ENCODE peak calls at places on chromosomes 6 and 20, in eight cellular contexts. L is psoas muscle; Q is coronary artery; E is heart right ventricle; R is CD8-positive, alpha-beta T cell; P is pancreas; O is tibial artery; Y is neural progenitor cell. K is an unnamed sample.

GRCh38 chr6:110595112-110595511 is 118.7 kb upstream of the SLC22A16 start:
- DNase-seq in O (no peak), R (no peak), E (no peak), L (no peak), Q (no peak), Y (no peak), P (no peak), K (no peak)

GRCh38 chr6:49453221-49453620 is 9.8 kb downstream of the MMUT start:
- DNase-seq in E (no peak), P (no peak), R (no peak), Q (no peak), O (no peak), Y (no peak), L (no peak), K (no peak)

GRCh38 chr20:20814685-20815084 is 102.2 kb upstream of the RALGAPA2 start:
- DNase-seq in Y (peak), R (no peak), Q (no peak), L (no peak), O (no peak), E (no peak), P (no peak), K (no peak)

GRCh38 chr6:107488875-107489635 is 862 bp upstream of the SOBP start:
- DNase-seq in L (peak), Q (peak), O (peak), E (peak), R (no peak), P (peak), Y (peak), K (no peak)

GRCh38 chr6:26271640-26272090 is 93.3 kb upstream of the BTN3A2 start:
- DNase-seq in E (no peak), R (no peak), Y (no peak), Q (no peak), O (no peak), L (no peak), P (no peak), K (no peak)

GRCh38 chr6:107822154-107823046 is 1.7 kb downstream of the SCML4 start:
- DNase-seq in P (no peak), Q (peak), L (no peak), E (no peak), Y (no peak), O (no peak), R (no peak), K (no peak)

GRCh38 chr20:703426-703825 is 27.8 kb upstream of the SCRT2 start:
- DNase-seq in P (no peak), Q (peak), R (no peak), E (no peak), O (peak), L (no peak), Y (no peak), K (no peak)

GRCh38 chr6:39353698-39354315 is 31.3 kb upstream of the KCNK16 start:
- DNase-seq in R (no peak), Y (no peak), L (no peak), E (no peak), O (peak), Q (no peak), P (no peak), K (no peak)

GRCh38 chr6:89610149-89610642 is 28.4 kb downstream of the LYRM2 start:
- DNase-seq in Y (peak), L (peak), O (peak), E (peak), R (peak), Q (no peak), P (peak), K (no peak)

GRCh38 chr6:7087491-7087979 is 20.2 kb upstream of the RREB1 start:
- DNase-seq in Y (no peak), E (no peak), O (no peak), R (no peak), L (no peak), Q (no peak), P (no peak), K (no peak)

GRCh38 chr6:130515306-130515705 is 149.5 kb downstream of the TMEM200A start:
- DNase-seq in E (no peak), O (no peak), L (no peak), Q (no peak), R (no peak), P (no peak), Y (no peak), K (no peak)

GRCh38 chr6:132961610-132962009 is 147.2 kb downstream of the RPS12 start:
- DNase-seq in Y (peak), P (no peak), L (no peak), O (no peak), R (no peak), E (no peak), Q (no peak), K (no peak)

GRCh38 chr6:146850238-146850896 is 251.6 kb downstream of the ADGB start:
- DNase-seq in Y (no peak), E (no peak), P (no peak), R (no peak), L (no peak), O (no peak), Q (no peak), K (peak)

GRCh38 chr20:21096321-21097043 is 9.7 kb downstream of the LINC00237 start:
- DNase-seq in Q (no peak), O (no peak), P (no peak), E (no peak), R (no peak), Y (peak), L (no peak), K (no peak)

GRCh38 chr6:22737331-22737730 is 168.0 kb downstream of the HDGFL1 start:
- DNase-seq in P (peak), E (peak), Y (peak), R (no peak), O (no peak), Q (no peak), L (no peak), K (no peak)

GRCh38 chr6:1839315-1839714 is 229.6 kb downstream of the FOXC1 start:
- DNase-seq in P (no peak), O (no peak), R (no peak), Q (no peak), E (no peak), L (no peak), Y (no peak), K (no peak)

GRCh38 chr6:9334979-9335378 is 899.6 kb upstream of the SLC35B3 start:
- DNase-seq in Q (no peak), O (no peak), P (no peak), Y (no peak), E (no peak), R (no peak), L (no peak), K (no peak)

GRCh38 chr20:49705358-49705757 is 8.3 kb downstream of the B4GALT5 start:
- DNase-seq in E (no peak), Q (no peak), R (no peak), Y (no peak), L (no peak), P (no peak), O (no peak), K (no peak)

GRCh38 chr6:98037571-98037970 is 754.6 kb upstream of the MMS22L start:
- DNase-seq in Y (no peak), P (no peak), R (no peak), E (no peak), L (no peak), O (no peak), Q (no peak), K (no peak)

GRCh38 chr6:136593748-136594490 is 43.7 kb upstream of the MAP7 start:
- DNase-seq in Y (no peak), P (peak), R (no peak), Q (no peak), O (no peak), L (no peak), E (no peak), K (peak)

GRCh38 chr6:107712523-107713213 is 111.4 kb downstream of the SCML4 start:
- DNase-seq in L (no peak), Y (no peak), E (no peak), Q (no peak), P (no peak), O (no peak), R (no peak), K (peak)

GRCh38 chr20:57397004-57397692 is 6.0 kb downstream of the RBM38 start:
- DNase-seq in O (no peak), E (no peak), P (no peak), L (peak), Q (no peak), R (no peak), Y (no peak), K (no peak)

DNA sequence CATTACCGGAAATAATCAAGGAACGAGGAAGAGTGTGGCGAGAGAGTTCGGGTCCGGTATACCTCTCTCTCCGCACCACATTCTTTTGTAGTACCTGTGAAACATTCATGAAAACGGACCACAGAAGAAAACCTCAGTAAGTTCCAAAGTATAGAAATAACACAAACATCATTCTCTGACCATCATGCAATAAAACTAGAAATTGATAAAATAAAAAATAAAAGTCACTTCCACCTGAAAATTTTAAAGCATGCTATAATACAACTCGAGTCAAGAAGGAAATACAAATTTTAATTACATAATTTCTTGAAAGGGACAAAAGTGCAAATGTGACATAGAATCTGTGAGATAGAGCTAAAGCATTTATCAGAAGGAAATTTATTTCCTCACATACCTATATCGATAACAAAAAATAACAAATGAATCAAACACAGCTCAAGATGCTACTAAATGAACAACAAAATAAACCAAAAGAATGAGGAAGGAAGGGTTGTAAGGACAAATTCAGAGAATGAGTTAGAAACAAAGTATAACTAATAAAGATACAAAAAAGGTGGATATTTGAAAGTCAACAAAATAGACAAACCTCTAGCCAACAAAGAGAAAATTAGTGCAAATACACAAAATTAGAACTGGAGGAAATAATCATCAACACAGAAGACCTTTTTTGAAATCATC is 84.2 kb downstream of the TRIM27 start:
- DNase-seq in Y (no peak), P (no peak), Q (no peak), R (no peak), O (no peak), E (no peak), L (no peak), K (no peak)
- H3K27ac ChIP-seq in Y (no peak), P (no peak), Q (no peak), R (no peak), O (no peak), E (no peak), L (no peak), K (no peak)

GRCh38 chr6:69584536-69584912 is 212.3 kb downstream of the LMBRD1 start:
- DNase-seq in R (no peak), E (no peak), O (no peak), L (no peak), Y (no peak), P (no peak), Q (no peak), K (no peak)

GRCh38 chr6:69580696-69581095 is 216.1 kb downstream of the LMBRD1 start:
- DNase-seq in R (no peak), Q (no peak), L (no peak), Y (no peak), P (no peak), E (no peak), O (no peak), K (no peak)

GRCh38 chr6:69584913-69585729 is 211.7 kb downstream of the LMBRD1 start:
- DNase-seq in P (no peak), Y (peak), Q (no peak), O (no peak), E (no peak), R (no peak), L (no peak), K (no peak)

GRCh38 chr6:69578366-69578890 is 218.4 kb downstream of the LMBRD1 start:
- DNase-seq in O (no peak), Q (no peak), Y (no peak), E (no peak), R (no peak), L (no peak), P (no peak), K (no peak)

GRCh38 chr6:69581576-69581975 is 215.2 kb downstream of the LMBRD1 start:
- DNase-seq in R (no peak), E (no peak), Y (no peak), P (no peak), Q (no peak), L (no peak), O (no peak), K (no peak)
- H3K4me3 ChIP-seq in R (no peak), E (no peak), Y (no peak), P (no peak), Q (no peak), L (no peak), O (no peak), K (no peak)

GRCh38 chr20:10701607-10702006 is 27.8 kb upstream of the JAG1 start:
- DNase-seq in P (no peak), O (no peak), Q (no peak), R (no peak), L (no peak), Y (no peak), E (no peak), K (no peak)
- TF ChIP-seq CTCF in P (no peak), O (no peak), Q (no peak), R (no peak), L (no peak), Y (no peak), E (no peak), K (no peak)

GRCh38 chr20:19274412-19275015 is 62.1 kb downstream of the SLC24A3 start:
- DNase-seq in P (no peak), L (peak), Q (peak), R (no peak), Y (no peak), O (peak), E (peak), K (no peak)
- H3K27ac ChIP-seq in P (no peak), L (peak), Q (no peak), R (no peak), Y (no peak), O (peak), E (peak), K (no peak)

GRCh38 chr6:27280540-27281000 is 31.5 kb downstream of the POM121L2 start:
- DNase-seq in O (no peak), Y (peak), Q (no peak), R (no peak), L (no peak), E (no peak), P (no peak), K (no peak)
- H3K4me3 ChIP-seq in O (no peak), Y (peak), Q (no peak), R (no peak), L (no peak), E (no peak), P (no peak), K (peak)

K was measured in AG04450.